ENCODE peak calls at places on chromosomes 11 and 22, in eight cellular contexts. One of them, this sample, is unnamed.

GRCh38 chr22:40363059-40363458 is 7.3 kb upstream of the SGSM3 start:
- DNase-seq in effector CD4-positive, alpha-beta T cell: no peak
- DNase-seq in NAMALWA: no peak
- DNase-seq in germinal center: no peak
- DNase-seq in endothelial cell: no peak
- DNase-seq in AG09309: no peak
- DNase-seq in ovary: no peak
- DNase-seq in T follicular helper cell: no peak
- DNase-seq in this sample: no peak

GRCh38 chr11:121453589-121454299 is 977 bp upstream of the SORL1-AS1 start:
- DNase-seq in effector CD4-positive, alpha-beta T cell: no peak
- DNase-seq in NAMALWA: no peak
- DNase-seq in germinal center: no peak
- DNase-seq in endothelial cell: no peak
- DNase-seq in AG09309: no peak
- DNase-seq in ovary: no peak
- DNase-seq in T follicular helper cell: no peak
- DNase-seq in this sample: no peak

GRCh38 chr11:115385211-115385610 is 119.0 kb downstream of the CADM1 start:
- DNase-seq in effector CD4-positive, alpha-beta T cell: no peak
- DNase-seq in NAMALWA: no peak
- DNase-seq in germinal center: no peak
- DNase-seq in endothelial cell: no peak
- DNase-seq in AG09309: no peak
- DNase-seq in ovary: no peak
- DNase-seq in T follicular helper cell: no peak
- DNase-seq in this sample: no peak

GRCh38 chr11:63682045-63682915 is 980 bp downstream of the RTN3 start:
- DNase-seq in effector CD4-positive, alpha-beta T cell: no peak
- DNase-seq in NAMALWA: peak
- DNase-seq in germinal center: no peak
- DNase-seq in endothelial cell: no peak
- DNase-seq in AG09309: no peak
- DNase-seq in ovary: no peak
- DNase-seq in T follicular helper cell: no peak
- DNase-seq in this sample: peak

GRCh38 chr11:57639321-57640067 is 10.2 kb downstream of the YPEL4 start:
- DNase-seq in effector CD4-positive, alpha-beta T cell: no peak
- DNase-seq in NAMALWA: no peak
- DNase-seq in germinal center: no peak
- DNase-seq in endothelial cell: peak
- DNase-seq in AG09309: no peak
- DNase-seq in ovary: peak
- DNase-seq in T follicular helper cell: no peak
- DNase-seq in this sample: peak

GRCh38 chr11:61787928-61788491 is 4.4 kb downstream of the TMEM258 start:
- DNase-seq in effector CD4-positive, alpha-beta T cell: no peak
- DNase-seq in NAMALWA: peak
- DNase-seq in germinal center: no peak
- DNase-seq in endothelial cell: peak
- DNase-seq in AG09309: no peak
- DNase-seq in ovary: no peak
- DNase-seq in T follicular helper cell: no peak
- DNase-seq in this sample: peak

GRCh38 chr22:42336527-42337227 is 66.2 kb upstream of the TCF20 start:
- DNase-seq in effector CD4-positive, alpha-beta T cell: no peak
- DNase-seq in NAMALWA: no peak
- DNase-seq in germinal center: no peak
- DNase-seq in endothelial cell: no peak
- DNase-seq in AG09309: no peak
- DNase-seq in ovary: no peak
- DNase-seq in T follicular helper cell: no peak
- DNase-seq in this sample: peak

GRCh38 chr22:32695451-32695891 is 106.0 kb upstream of the TIMP3 start:
- DNase-seq in effector CD4-positive, alpha-beta T cell: no peak
- DNase-seq in NAMALWA: no peak
- DNase-seq in germinal center: no peak
- DNase-seq in endothelial cell: no peak
- DNase-seq in AG09309: no peak
- DNase-seq in ovary: no peak
- DNase-seq in T follicular helper cell: no peak
- DNase-seq in this sample: no peak

GRCh38 chr22:44337658-44338004 is 24.9 kb upstream of the SHISAL1 start:
- DNase-seq in effector CD4-positive, alpha-beta T cell: no peak
- DNase-seq in NAMALWA: no peak
- DNase-seq in germinal center: no peak
- DNase-seq in endothelial cell: no peak
- DNase-seq in AG09309: no peak
- DNase-seq in ovary: peak
- DNase-seq in T follicular helper cell: no peak
- DNase-seq in this sample: peak

GRCh38 chr11:135002236-135002635 is 590.2 kb upstream of the B3GAT1 start:
- DNase-seq in effector CD4-positive, alpha-beta T cell: no peak
- DNase-seq in NAMALWA: no peak
- DNase-seq in germinal center: no peak
- DNase-seq in endothelial cell: no peak
- DNase-seq in AG09309: no peak
- DNase-seq in ovary: no peak
- DNase-seq in T follicular helper cell: no peak
- DNase-seq in this sample: peak

GRCh38 chr11:78548911-78549572 is 25.6 kb downstream of the NARS2 start:
- DNase-seq in effector CD4-positive, alpha-beta T cell: no peak
- DNase-seq in NAMALWA: no peak
- DNase-seq in germinal center: no peak
- DNase-seq in endothelial cell: no peak
- DNase-seq in AG09309: no peak
- DNase-seq in ovary: no peak
- DNase-seq in T follicular helper cell: no peak
- DNase-seq in this sample: no peak

GRCh38 chr11:16967347-16967662 is 46.9 kb downstream of the PLEKHA7 start:
- DNase-seq in effector CD4-positive, alpha-beta T cell: no peak
- DNase-seq in NAMALWA: no peak
- DNase-seq in germinal center: no peak
- DNase-seq in endothelial cell: no peak
- DNase-seq in AG09309: no peak
- DNase-seq in ovary: no peak
- DNase-seq in T follicular helper cell: no peak
- DNase-seq in this sample: no peak

GRCh38 chr22:21105294-21105693 is 59.5 kb downstream of the LRRC74B start:
- DNase-seq in effector CD4-positive, alpha-beta T cell: no peak
- DNase-seq in NAMALWA: no peak
- DNase-seq in germinal center: no peak
- DNase-seq in endothelial cell: no peak
- DNase-seq in AG09309: no peak
- DNase-seq in ovary: no peak
- DNase-seq in T follicular helper cell: no peak
- DNase-seq in this sample: no peak

GRCh38 chr22:49826603-49827306 is 918 bp downstream of the BRD1 start:
- DNase-seq in effector CD4-positive, alpha-beta T cell: peak
- DNase-seq in NAMALWA: peak
- DNase-seq in germinal center: peak
- DNase-seq in endothelial cell: peak
- DNase-seq in AG09309: no peak
- DNase-seq in ovary: peak
- DNase-seq in T follicular helper cell: no peak
- DNase-seq in this sample: peak

GRCh38 chr11:69355346-69355940 is 61.5 kb downstream of the MYEOV start:
- DNase-seq in effector CD4-positive, alpha-beta T cell: no peak
- DNase-seq in NAMALWA: no peak
- DNase-seq in germinal center: no peak
- DNase-seq in endothelial cell: no peak
- DNase-seq in AG09309: no peak
- DNase-seq in ovary: no peak
- DNase-seq in T follicular helper cell: no peak
- DNase-seq in this sample: no peak

GRCh38 chr22:40376149-40376548 is 5.8 kb downstream of the SGSM3 start:
- DNase-seq in effector CD4-positive, alpha-beta T cell: no peak
- DNase-seq in NAMALWA: peak
- DNase-seq in germinal center: peak
- DNase-seq in endothelial cell: no peak
- DNase-seq in AG09309: no peak
- DNase-seq in ovary: no peak
- DNase-seq in T follicular helper cell: no peak
- DNase-seq in this sample: no peak

GRCh38 chr11:77009533-77010160 is 24.6 kb upstream of the B3GNT6 start:
- DNase-seq in effector CD4-positive, alpha-beta T cell: no peak
- DNase-seq in NAMALWA: no peak
- DNase-seq in germinal center: no peak
- DNase-seq in endothelial cell: no peak
- DNase-seq in AG09309: no peak
- DNase-seq in ovary: no peak
- DNase-seq in T follicular helper cell: no peak
- DNase-seq in this sample: no peak

GRCh38 chr11:67265633-67266423 is 445 bp upstream of the GRK2 start:
- DNase-seq in effector CD4-positive, alpha-beta T cell: peak
- DNase-seq in NAMALWA: peak
- DNase-seq in germinal center: peak
- DNase-seq in endothelial cell: peak
- DNase-seq in AG09309: no peak
- DNase-seq in ovary: peak
- DNase-seq in T follicular helper cell: peak
- DNase-seq in this sample: peak

GRCh38 chr11:6618117-6619020 is 853 bp downstream of the TPP1 start:
- DNase-seq in effector CD4-positive, alpha-beta T cell: peak
- DNase-seq in NAMALWA: peak
- DNase-seq in germinal center: peak
- DNase-seq in endothelial cell: no peak
- DNase-seq in AG09309: peak
- DNase-seq in ovary: peak
- DNase-seq in T follicular helper cell: peak
- DNase-seq in this sample: peak

GRCh38 chr11:60769811-60770210 is 13.1 kb downstream of the MS4A15 start:
- DNase-seq in effector CD4-positive, alpha-beta T cell: no peak
- DNase-seq in NAMALWA: no peak
- DNase-seq in germinal center: no peak
- DNase-seq in endothelial cell: no peak
- DNase-seq in AG09309: no peak
- DNase-seq in ovary: no peak
- DNase-seq in T follicular helper cell: no peak
- DNase-seq in this sample: peak

GRCh38 chr11:61532136-61533038 is 23.8 kb downstream of the LRRC10B start:
- DNase-seq in effector CD4-positive, alpha-beta T cell: peak
- DNase-seq in NAMALWA: peak
- DNase-seq in germinal center: peak
- DNase-seq in endothelial cell: peak
- DNase-seq in AG09309: no peak
- DNase-seq in ovary: no peak
- DNase-seq in T follicular helper cell: peak
- DNase-seq in this sample: peak

GRCh38 chr11:64157987-64158386 is 7.9 kb downstream of the MACROD1 start:
- DNase-seq in effector CD4-positive, alpha-beta T cell: no peak
- DNase-seq in NAMALWA: no peak
- DNase-seq in germinal center: no peak
- DNase-seq in endothelial cell: no peak
- DNase-seq in AG09309: no peak
- DNase-seq in ovary: no peak
- DNase-seq in T follicular helper cell: no peak
- DNase-seq in this sample: peak

GRCh38 chr22:29359469-29359868 is 28.9 kb downstream of the AP1B1 start:
- DNase-seq in effector CD4-positive, alpha-beta T cell: no peak
- DNase-seq in NAMALWA: peak
- DNase-seq in germinal center: no peak
- DNase-seq in endothelial cell: peak
- DNase-seq in AG09309: no peak
- DNase-seq in ovary: peak
- DNase-seq in T follicular helper cell: no peak
- DNase-seq in this sample: peak

GRCh38 chr11:1762537-1763302 is 1.0 kb downstream of the CTSD start:
- DNase-seq in effector CD4-positive, alpha-beta T cell: no peak
- DNase-seq in NAMALWA: no peak
- DNase-seq in germinal center: no peak
- DNase-seq in endothelial cell: no peak
- DNase-seq in AG09309: no peak
- DNase-seq in ovary: no peak
- DNase-seq in T follicular helper cell: no peak
- DNase-seq in this sample: peak

GRCh38 chr11:121964591-121964990 is 151.4 kb downstream of the BLID start:
- DNase-seq in effector CD4-positive, alpha-beta T cell: no peak
- DNase-seq in NAMALWA: no peak
- DNase-seq in germinal center: no peak
- DNase-seq in endothelial cell: no peak
- DNase-seq in AG09309: no peak
- DNase-seq in ovary: no peak
- DNase-seq in T follicular helper cell: no peak
- DNase-seq in this sample: peak

GRCh38 chr11:115164774-115165173 is 339.4 kb downstream of the CADM1 start:
- DNase-seq in effector CD4-positive, alpha-beta T cell: no peak
- DNase-seq in NAMALWA: no peak
- DNase-seq in germinal center: no peak
- DNase-seq in endothelial cell: no peak
- DNase-seq in AG09309: no peak
- DNase-seq in ovary: no peak
- DNase-seq in T follicular helper cell: no peak
- DNase-seq in this sample: peak

GRCh38 chr11:119389611-119390254 is 8.2 kb upstream of the USP2 start:
- DNase-seq in effector CD4-positive, alpha-beta T cell: no peak
- DNase-seq in NAMALWA: peak
- DNase-seq in germinal center: peak
- DNase-seq in endothelial cell: peak
- DNase-seq in AG09309: no peak
- DNase-seq in ovary: no peak
- DNase-seq in T follicular helper cell: no peak
- DNase-seq in this sample: peak

GRCh38 chr11:95296165-95296564 is 65.2 kb upstream of the SESN3 start:
- DNase-seq in effector CD4-positive, alpha-beta T cell: no peak
- DNase-seq in NAMALWA: no peak
- DNase-seq in germinal center: no peak
- DNase-seq in endothelial cell: no peak
- DNase-seq in AG09309: no peak
- DNase-seq in ovary: peak
- DNase-seq in T follicular helper cell: no peak
- DNase-seq in this sample: peak

GRCh38 chr22:38623357-38623756 is 32.8 kb downstream of the FAM227A start:
- DNase-seq in effector CD4-positive, alpha-beta T cell: no peak
- DNase-seq in NAMALWA: no peak
- DNase-seq in germinal center: no peak
- DNase-seq in endothelial cell: no peak
- DNase-seq in AG09309: no peak
- DNase-seq in ovary: no peak
- DNase-seq in T follicular helper cell: no peak
- DNase-seq in this sample: no peak

GRCh38 chr11:94838027-94838610 is 70.0 kb downstream of the AMOTL1 start:
- DNase-seq in effector CD4-positive, alpha-beta T cell: no peak
- DNase-seq in NAMALWA: no peak
- DNase-seq in germinal center: no peak
- DNase-seq in endothelial cell: no peak
- DNase-seq in AG09309: no peak
- DNase-seq in ovary: no peak
- DNase-seq in T follicular helper cell: no peak
- DNase-seq in this sample: peak

GRCh38 chr11:19670030-19670761 is 42.4 kb upstream of the NAV2 start:
- DNase-seq in effector CD4-positive, alpha-beta T cell: no peak
- DNase-seq in NAMALWA: no peak
- DNase-seq in germinal center: no peak
- DNase-seq in endothelial cell: no peak
- DNase-seq in AG09309: no peak
- DNase-seq in ovary: no peak
- DNase-seq in T follicular helper cell: no peak
- DNase-seq in this sample: peak

GRCh38 chr22:34851918-34852662 is 213.9 kb upstream of the ISX start:
- DNase-seq in effector CD4-positive, alpha-beta T cell: no peak
- DNase-seq in NAMALWA: no peak
- DNase-seq in germinal center: no peak
- DNase-seq in endothelial cell: no peak
- DNase-seq in AG09309: no peak
- DNase-seq in ovary: no peak
- DNase-seq in T follicular helper cell: no peak
- DNase-seq in this sample: peak

GRCh38 chr22:36330655-36331305 is 57.0 kb downstream of the MYH9 start:
- DNase-seq in effector CD4-positive, alpha-beta T cell: no peak
- DNase-seq in NAMALWA: no peak
- DNase-seq in germinal center: no peak
- DNase-seq in endothelial cell: no peak
- DNase-seq in AG09309: no peak
- DNase-seq in ovary: no peak
- DNase-seq in T follicular helper cell: no peak
- DNase-seq in this sample: no peak

GRCh38 chr11:128575956-128576340 is 11.4 kb downstream of the ETS1 start:
- DNase-seq in effector CD4-positive, alpha-beta T cell: no peak
- DNase-seq in NAMALWA: no peak
- DNase-seq in germinal center: no peak
- DNase-seq in endothelial cell: no peak
- DNase-seq in AG09309: no peak
- DNase-seq in ovary: no peak
- DNase-seq in T follicular helper cell: no peak
- DNase-seq in this sample: peak

This sample was measured in NCI-H69.